ENCODE peak calls at places on chromosomes 13 and 19, in five cellular contexts. T is brain microvascular endothelial cell, P is cardiac muscle cell, Y is colonic mucosa, X is lung. Z is an unnamed sample.
A peak's percentile ranks its signal among the peaks of the same experiment; 100 is the strongest.

GRCh38 chr13:98742961-98743360 is 9.5 kb downstream of the SLC15A1 start:
- DNase-seq in T (no peak), P (no peak), Y (no peak), X (no peak), Z (no peak)

GRCh38 chr13:93146584-93147292 is 79.9 kb upstream of the GPC6 start:
- DNase-seq in T (peak; percentile 93), P (peak; percentile 88), Y (no peak), X (no peak), Z (no peak)

GRCh38 chr19:55369651-55370304 is 485 bp downstream of the IL11 start:
- DNase-seq in T (peak; percentile 74), P (peak; percentile 53), Y (no peak), X (no peak), Z (no peak)

GRCh38 chr19:35013047-35013819 is 13.1 kb downstream of the GRAMD1A start:
- DNase-seq in T (peak; percentile 40), P (peak; percentile 89), Y (peak; percentile 78), X (peak; percentile 77), Z (no peak)

GRCh38 chr13:105914637-105915036 is 620.8 kb downstream of the EFNB2 start:
- DNase-seq in T (peak; percentile 70), P (peak; percentile 78), Y (no peak), X (no peak), Z (no peak)

GRCh38 chr19:2969104-2969504 is 8.3 kb upstream of the TLE6 start:
- DNase-seq in T (no peak), P (peak; percentile 88), Y (peak; percentile 51), X (no peak), Z (no peak)

GRCh38 chr13:103983948-103984347 is 917.7 kb upstream of the SLC10A2 start:
- DNase-seq in T (no peak), P (no peak), Y (no peak), X (no peak), Z (no peak)

GRCh38 chr13:49421391-49421790 is 22.5 kb downstream of the CAB39L start:
- DNase-seq in T (no peak), P (peak; percentile 27), Y (no peak), X (no peak), Z (no peak)

GRCh38 chr13:63297162-63297561 is 1881.5 kb upstream of the PCDH20 start:
- DNase-seq in T (no peak), P (no peak), Y (no peak), X (no peak), Z (peak; percentile 58)

GRCh38 chr13:44429311-44429710 is 55.7 kb downstream of the SERP2 start:
- DNase-seq in T (no peak), P (no peak), Y (no peak), X (no peak), Z (no peak)

GRCh38 chr13:114019367-114019766 is 45.5 kb upstream of the C13orf46 start:
- DNase-seq in T (no peak), P (no peak), Y (no peak), X (no peak), Z (no peak)

GRCh38 chr13:112968380-112968909 is 569 bp upstream of the MCF2L start:
- DNase-seq in T (no peak), P (no peak), Y (peak; percentile 78), X (peak; percentile 69), Z (no peak)

GRCh38 chr13:22757530-22758120 is 423.2 kb upstream of the SGCG start:
- DNase-seq in T (no peak), P (peak; percentile 28), Y (no peak), X (no peak), Z (no peak)

GRCh38 chr13:34721631-34722144 is 220.4 kb upstream of the NBEA start:
- DNase-seq in T (no peak), P (no peak), Y (no peak), X (no peak), Z (no peak)

GRCh38 chr19:4362871-4363545 is 19.6 kb downstream of the MPND start:
- DNase-seq in T (no peak), P (no peak), Y (no peak), X (no peak), Z (no peak)
- TF ChIP-seq CTCF in T (peak; percentile 47), P (no peak), Y (no peak), X (no peak), Z (peak; percentile 32)

DNA sequence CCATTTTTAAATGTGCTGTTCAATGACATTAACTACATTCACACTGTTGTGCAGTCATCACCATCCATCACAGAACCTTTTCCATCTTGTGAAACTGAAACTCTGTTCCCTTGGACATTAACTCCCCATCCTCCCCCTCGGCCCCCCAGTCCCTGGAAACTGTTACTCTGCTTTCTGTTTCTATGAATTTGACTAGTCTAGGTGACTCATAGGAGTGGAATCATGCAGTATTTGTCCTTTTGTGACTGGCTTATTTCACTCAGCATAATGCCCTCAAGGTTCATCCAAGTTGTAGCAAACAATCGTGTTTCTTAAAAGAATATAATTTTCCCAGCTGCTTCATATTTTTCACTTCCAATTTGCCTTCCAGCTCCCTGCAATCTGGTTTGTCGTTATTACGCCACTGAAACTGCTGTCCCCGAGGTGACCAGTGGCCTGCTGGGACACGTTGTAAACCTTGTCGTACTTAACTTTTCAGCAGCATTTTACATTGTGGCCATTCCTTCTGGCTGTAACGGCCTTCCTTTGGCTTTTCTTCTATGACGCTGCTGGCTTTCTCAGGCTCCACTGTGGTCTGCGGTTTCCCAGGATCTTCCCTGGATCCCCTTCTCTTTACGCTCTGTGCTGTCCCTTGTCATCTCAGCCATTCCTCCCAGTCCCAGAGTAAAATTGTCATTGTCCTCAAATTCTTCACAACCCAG is 74.0 kb downstream of the DHRS12 start:
- DNase-seq in T (peak; percentile 92), P (peak; percentile 88), Y (no peak), X (no peak), Z (no peak)
- H3K4me3 ChIP-seq in T (no peak overlapping the region), P (no peak overlapping the region), Y (no peak overlapping the region), X (no peak overlapping the region), Z (no peak overlapping the region)

GRCh38 chr19:38899447-38900219 is at the start of the genes NFKBIB and SIRT2:
- DNase-seq in T (peak; percentile 100), P (peak; percentile 100), Y (peak; percentile 100), X (peak; percentile 100), Z (peak; percentile 99)
- TF ChIP-seq CTCF in T (no peak), P (no peak), Y (no peak), X (no peak), Z (no peak)

GRCh38 chr13:75505327-75505726 is 23.4 kb upstream of the TBC1D4 start:
- DNase-seq in T (no peak), P (no peak), Y (no peak), X (no peak), Z (no peak)
- H3K4me3 ChIP-seq in T (no peak overlapping the region), P (no peak overlapping the region), Y (no peak overlapping the region), X (no peak overlapping the region), Z (no peak overlapping the region)

GRCh38 chr19:18817574-18817973 is 14.2 kb upstream of the UPF1 start:
- DNase-seq in T (no peak), P (no peak), Y (no peak), X (no peak), Z (no peak)
- TF ChIP-seq CTCF in T (no peak), P (no peak), Y (no peak), X (no peak), Z (no peak)

GRCh38 chr19:40623403-40624239 is 22.5 kb downstream of the LTBP4 start:
- DNase-seq in T (no peak), P (peak; percentile 63), Y (peak; percentile 92), X (no peak), Z (no peak)
- H3K4me3 ChIP-seq in T (no peak overlapping the region), P (no peak overlapping the region), Y (no peak overlapping the region), X (no peak overlapping the region), Z (no peak overlapping the region)

GRCh38 chr19:11737964-11738745 is 591 bp downstream of the ZNF823 start:
- DNase-seq in T (peak; percentile 9), P (peak; percentile 27), Y (peak; percentile 89), X (peak; percentile 70), Z (peak; percentile 27)

GRCh38 chr19:11736696-11737095 is 2.0 kb downstream of the ZNF823 start:
- DNase-seq in T (peak; percentile 51), P (peak; percentile 46), Y (peak; percentile 31), X (peak; percentile 28), Z (no peak)

GRCh38 chr19:11735375-11735774 is 3.4 kb downstream of the ZNF823 start:
- DNase-seq in T (no peak), P (no peak), Y (peak; percentile 56), X (no peak), Z (no peak)

GRCh38 chr19:11738746-11739620 is at the start of gene ZNF823:
- DNase-seq in T (peak; percentile 98), P (peak; percentile 98), Y (peak; percentile 100), X (peak; percentile 99), Z (peak; percentile 98)
- TF ChIP-seq CTCF in T (no peak), P (no peak), Y (no peak), X (no peak), Z (no peak)

GRCh38 chr19:48623556-48624066 is 4.3 kb downstream of the SPHK2 start:
- DNase-seq in T (no peak), P (no peak), Y (no peak), X (no peak), Z (no peak)
- H3K4me3 ChIP-seq in T (peak overlapping the region; percentile 43), P (peak overlapping the region; percentile 18), Y (peak overlapping the region; percentile 42), X (no peak overlapping the region), Z (peak overlapping the region; percentile 30)

GRCh38 chr19:4829001-4829712 is 2.4 kb downstream of the TICAM1 start:
- DNase-seq in T (no peak), P (no peak), Y (peak; percentile 67), X (no peak), Z (no peak)
- TF ChIP-seq CTCF in T (peak; percentile 12), P (no peak), Y (no peak), X (no peak), Z (no peak)

GRCh38 chr19:6803036-6803404 is 30.5 kb downstream of the VAV1 start:
- DNase-seq in T (no peak), P (no peak), Y (no peak), X (no peak), Z (no peak)
- H3K4me3 ChIP-seq in T (no peak overlapping the region), P (no peak overlapping the region), Y (no peak overlapping the region), X (no peak overlapping the region), Z (no peak overlapping the region)